ENCODE peak calls at places on chromosomes 2 and 18, in six cellular contexts. One of them, this sample, is unnamed.

GRCh38 chr2:127365211-127365643 is 22.5 kb downstream of the MAP3K2 start:
- DNase-seq in H1: no peak
- DNase-seq in IMR-90: peak
- DNase-seq in neuronal stem cell: no peak
- DNase-seq in mesenchymal stem cell: no peak
- DNase-seq in H9: no peak
- DNase-seq in this sample: no peak

GRCh38 chr2:199883474-199884212 is 27.4 kb upstream of the C2orf69 start:
- DNase-seq in H9: no peak
- DNase-seq in H1: no peak
- DNase-seq in IMR-90: no peak
- DNase-seq in neuronal stem cell: no peak
- DNase-seq in mesenchymal stem cell: no peak
- DNase-seq in this sample: no peak

GRCh38 chr2:38935568-38936172 is 46.0 kb downstream of the ARHGEF33 start:
- DNase-seq in H1: no peak
- DNase-seq in neuronal stem cell: no peak
- DNase-seq in mesenchymal stem cell: peak
- DNase-seq in IMR-90: peak
- DNase-seq in H9: no peak
- DNase-seq in this sample: peak

GRCh38 chr2:45264227-45265225 is 255.3 kb upstream of the SIX2 start:
- DNase-seq in mesenchymal stem cell: peak
- DNase-seq in H9: no peak
- DNase-seq in H1: peak
- DNase-seq in IMR-90: peak
- DNase-seq in neuronal stem cell: no peak
- DNase-seq in this sample: no peak

GRCh38 chr2:12616456-12617163 is 100.1 kb upstream of the TRIB2 start:
- DNase-seq in IMR-90: no peak
- DNase-seq in H9: no peak
- DNase-seq in H1: no peak
- DNase-seq in mesenchymal stem cell: no peak
- DNase-seq in neuronal stem cell: no peak
- DNase-seq in this sample: peak

GRCh38 chr2:99488999-99489757 is 639 bp downstream of the REV1 start:
- DNase-seq in H1: peak
- DNase-seq in neuronal stem cell: no peak
- DNase-seq in IMR-90: peak
- DNase-seq in H9: peak
- DNase-seq in mesenchymal stem cell: peak
- DNase-seq in this sample: peak

GRCh38 chr2:40458271-40458794 is 6.4 kb upstream of the SLC8A1 start:
- DNase-seq in IMR-90: no peak
- DNase-seq in H1: no peak
- DNase-seq in H9: no peak
- DNase-seq in neuronal stem cell: no peak
- DNase-seq in mesenchymal stem cell: no peak
- DNase-seq in this sample: no peak

GRCh38 chr2:8684885-8685696 is 3.2 kb downstream of the ID2 start:
- DNase-seq in H1: peak
- DNase-seq in H9: peak
- DNase-seq in neuronal stem cell: peak
- DNase-seq in mesenchymal stem cell: peak
- DNase-seq in IMR-90: peak
- DNase-seq in this sample: peak

GRCh38 chr2:7930800-7931635 is 750.8 kb upstream of the ID2 start:
- DNase-seq in IMR-90: peak
- DNase-seq in H9: no peak
- DNase-seq in mesenchymal stem cell: peak
- DNase-seq in H1: no peak
- DNase-seq in neuronal stem cell: no peak
- DNase-seq in this sample: no peak

GRCh38 chr2:236919209-236919608 is 166.5 kb upstream of the COPS8 start:
- DNase-seq in H9: no peak
- DNase-seq in neuronal stem cell: no peak
- DNase-seq in mesenchymal stem cell: peak
- DNase-seq in IMR-90: peak
- DNase-seq in H1: no peak
- DNase-seq in this sample: no peak

GRCh38 chr2:101679037-101679726 is 18.3 kb upstream of the MAP4K4 start:
- DNase-seq in H1: no peak
- DNase-seq in IMR-90: peak
- DNase-seq in H9: no peak
- DNase-seq in neuronal stem cell: no peak
- DNase-seq in mesenchymal stem cell: peak
- DNase-seq in this sample: no peak

GRCh38 chr2:208984376-208985100 is 439.3 kb upstream of the MAP2 start:
- DNase-seq in H1: no peak
- DNase-seq in neuronal stem cell: no peak
- DNase-seq in IMR-90: no peak
- DNase-seq in mesenchymal stem cell: no peak
- DNase-seq in H9: no peak
- DNase-seq in this sample: peak

GRCh38 chr2:231666171-231667095 is 41.9 kb upstream of the PTMA start:
- DNase-seq in neuronal stem cell: no peak
- DNase-seq in H9: peak
- DNase-seq in IMR-90: peak
- DNase-seq in H1: peak
- DNase-seq in mesenchymal stem cell: peak
- DNase-seq in this sample: peak

GRCh38 chr2:158498043-158498748 is 41.4 kb downstream of the PKP4 start:
- DNase-seq in neuronal stem cell: no peak
- DNase-seq in H9: no peak
- DNase-seq in H1: no peak
- DNase-seq in mesenchymal stem cell: no peak
- DNase-seq in IMR-90: peak
- DNase-seq in this sample: peak

GRCh38 chr2:38073211-38074005 is 2.5 kb downstream of the CYP1B1 start:
- DNase-seq in mesenchymal stem cell: peak
- DNase-seq in H9: peak
- DNase-seq in H1: peak
- DNase-seq in neuronal stem cell: no peak
- DNase-seq in IMR-90: no peak
- DNase-seq in this sample: peak

GRCh38 chr2:226970362-226970761 is 134.5 kb downstream of the RHBDD1 start:
- DNase-seq in H1: no peak
- DNase-seq in H9: no peak
- DNase-seq in mesenchymal stem cell: no peak
- DNase-seq in IMR-90: no peak
- DNase-seq in neuronal stem cell: no peak
- DNase-seq in this sample: no peak

GRCh38 chr2:1633092-1633721 is 111.1 kb downstream of the PXDN start:
- DNase-seq in IMR-90: peak
- DNase-seq in H1: no peak
- DNase-seq in H9: no peak
- DNase-seq in neuronal stem cell: no peak
- DNase-seq in mesenchymal stem cell: peak
- DNase-seq in this sample: no peak

GRCh38 chr2:47907097-47907781 is 941 bp upstream of the FBXO11 start:
- DNase-seq in H1: no peak
- DNase-seq in neuronal stem cell: no peak
- DNase-seq in IMR-90: no peak
- DNase-seq in mesenchymal stem cell: peak
- DNase-seq in H9: no peak
- DNase-seq in this sample: peak

GRCh38 chr2:8636691-8637636 is 44.9 kb upstream of the ID2 start:
- DNase-seq in mesenchymal stem cell: peak
- DNase-seq in IMR-90: peak
- DNase-seq in H9: no peak
- DNase-seq in H1: no peak
- DNase-seq in neuronal stem cell: peak
- DNase-seq in this sample: no peak

GRCh38 chr2:26740346-26740745 is 23.7 kb upstream of the SLC35F6 start:
- DNase-seq in H1: no peak
- DNase-seq in IMR-90: no peak
- DNase-seq in neuronal stem cell: no peak
- DNase-seq in H9: no peak
- DNase-seq in mesenchymal stem cell: no peak
- DNase-seq in this sample: no peak

GRCh38 chr18:76376668-76377358 is 118.2 kb downstream of the ZNF516 start:
- DNase-seq in neuronal stem cell: no peak
- DNase-seq in H1: no peak
- DNase-seq in H9: no peak
- DNase-seq in IMR-90: no peak
- DNase-seq in mesenchymal stem cell: no peak
- DNase-seq in this sample: no peak

GRCh38 chr2:19857806-19858205 is 44.0 kb downstream of the TTC32 start:
- DNase-seq in mesenchymal stem cell: no peak
- DNase-seq in H1: no peak
- DNase-seq in H9: no peak
- DNase-seq in neuronal stem cell: no peak
- DNase-seq in IMR-90: no peak
- DNase-seq in this sample: no peak

DNA sequence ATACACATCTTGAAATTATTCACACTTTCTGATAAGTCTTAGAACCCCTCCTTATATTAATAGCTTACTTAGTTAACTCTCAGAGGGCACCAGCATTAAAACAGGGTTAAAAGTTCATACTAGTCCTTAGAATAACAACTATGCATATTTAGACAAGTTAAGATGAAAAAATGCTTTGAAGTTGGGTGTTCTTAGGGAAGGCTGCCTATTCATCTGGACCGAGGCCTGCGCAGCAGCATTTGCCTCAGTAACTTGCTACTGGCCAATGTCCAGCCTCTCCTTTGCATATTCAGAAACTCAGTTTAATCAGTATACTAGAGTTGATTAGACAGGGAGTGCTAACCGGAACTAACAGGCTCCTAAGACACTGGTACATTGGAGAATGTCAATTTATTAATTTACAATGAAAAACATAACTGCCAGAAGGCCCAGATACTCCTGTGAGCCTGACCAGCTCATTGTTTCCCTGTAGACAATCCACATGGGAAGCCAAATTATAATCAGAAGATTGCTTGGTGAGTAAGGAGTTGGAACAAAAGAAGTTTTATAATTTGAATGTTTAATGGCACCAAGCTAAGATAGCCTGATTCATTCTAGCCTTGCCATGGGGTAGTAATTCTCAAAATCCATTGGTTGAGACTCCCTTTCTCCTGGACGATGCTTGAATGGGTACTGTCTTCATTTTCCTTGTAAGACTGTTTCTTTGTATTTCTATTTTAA is 48.9 kb downstream of the DYNC1I2 start:
- DNase-seq in H1: no peak
- DNase-seq in H9: no peak
- DNase-seq in neuronal stem cell: no peak
- DNase-seq in IMR-90: no peak
- DNase-seq in mesenchymal stem cell: no peak
- DNase-seq in this sample: no peak
- H2AFZ ChIP-seq in H1: no peak
- H2AFZ ChIP-seq in H9: no peak
- H2AFZ ChIP-seq in neuronal stem cell: no peak
- H2AFZ ChIP-seq in IMR-90: no peak
- H2AFZ ChIP-seq in mesenchymal stem cell: no peak
- H2AFZ ChIP-seq in this sample: no peak

GRCh38 chr2:178909507-178909906 is 102.3 kb upstream of the TTN start:
- DNase-seq in mesenchymal stem cell: no peak
- DNase-seq in H9: no peak
- DNase-seq in neuronal stem cell: no peak
- DNase-seq in IMR-90: no peak
- DNase-seq in H1: no peak
- DNase-seq in this sample: no peak

GRCh38 chr2:178910005-178910404 is 102.8 kb upstream of the TTN start:
- DNase-seq in IMR-90: no peak
- DNase-seq in H1: no peak
- DNase-seq in neuronal stem cell: no peak
- DNase-seq in mesenchymal stem cell: no peak
- DNase-seq in H9: no peak
- DNase-seq in this sample: peak

GRCh38 chr2:178914259-178914849 is 107.1 kb upstream of the TTN start:
- DNase-seq in H1: peak
- DNase-seq in IMR-90: peak
- DNase-seq in neuronal stem cell: peak
- DNase-seq in mesenchymal stem cell: peak
- DNase-seq in H9: peak
- DNase-seq in this sample: peak

GRCh38 chr2:178915423-178915822 is 108.2 kb upstream of the TTN start:
- DNase-seq in mesenchymal stem cell: no peak
- DNase-seq in H1: no peak
- DNase-seq in neuronal stem cell: no peak
- DNase-seq in H9: no peak
- DNase-seq in IMR-90: no peak
- DNase-seq in this sample: no peak

GRCh38 chr2:178912416-178913056 is 105.3 kb upstream of the TTN start:
- DNase-seq in H9: no peak
- DNase-seq in neuronal stem cell: no peak
- DNase-seq in IMR-90: peak
- DNase-seq in H1: no peak
- DNase-seq in mesenchymal stem cell: no peak
- DNase-seq in this sample: no peak
- H3K14ac ChIP-seq in H9: no peak
- H3K14ac ChIP-seq in neuronal stem cell: no peak
- H3K14ac ChIP-seq in IMR-90: no peak
- H3K14ac ChIP-seq in H1: no peak
- H3K14ac ChIP-seq in mesenchymal stem cell: no peak
- H3K14ac ChIP-seq in this sample: no peak

DNA sequence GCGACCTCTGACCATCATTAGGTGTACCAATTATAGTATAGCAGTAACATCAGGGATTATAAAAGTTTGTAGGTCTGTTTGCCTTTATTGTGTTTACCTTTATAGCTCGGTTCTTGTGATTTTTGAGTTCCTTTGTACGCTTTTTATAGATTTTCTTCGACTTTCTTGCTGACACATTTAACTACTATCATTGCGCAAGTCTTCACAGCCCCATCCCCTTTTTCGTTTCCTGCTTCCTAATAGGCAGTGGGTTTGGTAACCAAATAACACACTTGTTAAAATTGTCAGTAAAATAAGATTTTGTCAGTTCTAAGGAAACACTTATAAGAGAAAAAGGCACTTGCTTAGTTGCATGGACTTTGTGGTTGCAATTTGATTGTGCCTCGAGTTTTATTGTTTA is 541.5 kb downstream of the LRP1B start:
- DNase-seq in H9: no peak
- DNase-seq in neuronal stem cell: no peak
- DNase-seq in IMR-90: no peak
- DNase-seq in H1: no peak
- DNase-seq in mesenchymal stem cell: no peak
- DNase-seq in this sample: no peak
- H2AFZ ChIP-seq in H9: no peak
- H2AFZ ChIP-seq in neuronal stem cell: no peak
- H2AFZ ChIP-seq in IMR-90: no peak
- H2AFZ ChIP-seq in H1: no peak
- H2AFZ ChIP-seq in mesenchymal stem cell: no peak
- H2AFZ ChIP-seq in this sample: no peak

DNA sequence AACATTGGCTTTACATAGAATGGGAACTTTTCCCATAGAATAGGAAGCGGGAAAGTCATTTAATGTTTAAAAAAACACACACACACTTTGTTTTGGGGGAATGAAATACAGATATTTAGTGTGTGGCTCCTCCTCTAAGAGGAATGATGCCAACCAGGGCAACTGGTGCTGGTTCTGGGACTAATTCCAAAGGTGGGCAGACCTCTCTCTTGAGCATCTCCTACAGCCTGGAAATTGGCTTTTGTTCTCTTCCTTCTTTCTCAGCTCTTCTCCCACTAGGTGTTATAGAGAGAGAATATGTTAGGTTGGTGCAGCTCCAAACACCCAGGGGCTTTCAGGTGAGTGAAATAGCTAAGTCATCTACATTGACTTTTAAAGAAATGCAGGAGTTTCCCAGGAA is 190.1 kb downstream of the RAD51AP2 start:
- DNase-seq in mesenchymal stem cell: no peak
- DNase-seq in IMR-90: no peak
- DNase-seq in H1: no peak
- DNase-seq in neuronal stem cell: no peak
- DNase-seq in H9: no peak
- DNase-seq in this sample: no peak
- H3K14ac ChIP-seq in mesenchymal stem cell: no peak
- H3K14ac ChIP-seq in IMR-90: no peak
- H3K14ac ChIP-seq in H1: no peak
- H3K14ac ChIP-seq in neuronal stem cell: no peak
- H3K14ac ChIP-seq in H9: no peak
- H3K14ac ChIP-seq in this sample: no peak

This sample was measured in trophoblast cell.